ENCODE peak calls at places on chromosomes 2 and 18, in four cellular contexts. One of them, this sample, is unnamed.
A peak's percentile ranks its signal among the peaks of the same experiment; 100 is the strongest.

GRCh38 chr2:241636983-241637232 is at the start of gene THAP4:
- DNase-seq in epithelial cell of esophagus: peak; percentile 73
- DNase-seq in choroid plexus epithelial cell: no peak
- DNase-seq in right lobe of liver: peak; percentile 76
- DNase-seq in this sample: no peak

GRCh38 chr2:191878576-191879298 is 31.8 kb upstream of the CAVIN2 start:
- DNase-seq in right lobe of liver: no peak
- DNase-seq in epithelial cell of esophagus: peak; percentile 72
- DNase-seq in choroid plexus epithelial cell: peak; percentile 90
- DNase-seq in this sample: no peak

GRCh38 chr2:97935719-97936161 is 60.0 kb downstream of the TMEM131 start:
- DNase-seq in right lobe of liver: no peak
- DNase-seq in choroid plexus epithelial cell: peak; percentile 83
- DNase-seq in epithelial cell of esophagus: no peak
- DNase-seq in this sample: peak; percentile 36

GRCh38 chr2:228493852-228494251 is 312.4 kb upstream of the SPHKAP start:
- DNase-seq in right lobe of liver: no peak
- DNase-seq in choroid plexus epithelial cell: no peak
- DNase-seq in epithelial cell of esophagus: no peak
- DNase-seq in this sample: no peak

GRCh38 chr2:133927894-133928293 is 326.0 kb upstream of the MGAT5 start:
- DNase-seq in right lobe of liver: no peak
- DNase-seq in choroid plexus epithelial cell: no peak
- DNase-seq in epithelial cell of esophagus: no peak
- DNase-seq in this sample: no peak

GRCh38 chr2:147135401-147135800 is 709.4 kb upstream of the ACVR2A start:
- DNase-seq in choroid plexus epithelial cell: no peak
- DNase-seq in epithelial cell of esophagus: no peak
- DNase-seq in right lobe of liver: no peak
- DNase-seq in this sample: no peak

GRCh38 chr18:37476182-37476581 is 89.4 kb downstream of the CELF4 start:
- DNase-seq in right lobe of liver: no peak
- DNase-seq in choroid plexus epithelial cell: peak; percentile 2
- DNase-seq in epithelial cell of esophagus: peak; percentile 2
- DNase-seq in this sample: peak; percentile 56

GRCh38 chr2:26735096-26735495 is 29.0 kb upstream of the SLC35F6 start:
- DNase-seq in epithelial cell of esophagus: peak; percentile 48
- DNase-seq in choroid plexus epithelial cell: peak; percentile 93
- DNase-seq in right lobe of liver: no peak
- DNase-seq in this sample: no peak

GRCh38 chr18:13269599-13270011 is 51.0 kb downstream of the LDLRAD4 start:
- DNase-seq in right lobe of liver: no peak
- DNase-seq in choroid plexus epithelial cell: no peak
- DNase-seq in epithelial cell of esophagus: no peak
- DNase-seq in this sample: no peak

GRCh38 chr2:188869560-188869959 is 104.6 kb upstream of the COL3A1 start:
- DNase-seq in choroid plexus epithelial cell: peak; percentile 46
- DNase-seq in right lobe of liver: no peak
- DNase-seq in epithelial cell of esophagus: peak; percentile 12
- DNase-seq in this sample: no peak

GRCh38 chr2:148909114-148909513 is 34.1 kb downstream of the KIF5C start:
- DNase-seq in right lobe of liver: no peak
- DNase-seq in choroid plexus epithelial cell: peak; percentile 10
- DNase-seq in epithelial cell of esophagus: no peak
- DNase-seq in this sample: no peak

GRCh38 chr18:60585670-60586069 is 213.1 kb upstream of the MC4R start:
- DNase-seq in epithelial cell of esophagus: no peak
- DNase-seq in choroid plexus epithelial cell: no peak
- DNase-seq in right lobe of liver: no peak
- DNase-seq in this sample: no peak

GRCh38 chr18:8480506-8481328 is 128.5 kb upstream of the RAB12 start:
- DNase-seq in choroid plexus epithelial cell: peak; percentile 87
- DNase-seq in right lobe of liver: peak; percentile 47
- DNase-seq in epithelial cell of esophagus: peak; percentile 67
- DNase-seq in this sample: peak; percentile 7

GRCh38 chr2:136281281-136282117 is 163.6 kb upstream of the CXCR4 start:
- DNase-seq in epithelial cell of esophagus: no peak
- DNase-seq in choroid plexus epithelial cell: no peak
- DNase-seq in right lobe of liver: no peak
- DNase-seq in this sample: no peak

GRCh38 chr2:97656129-97656755 is 7.6 kb downstream of the ACTR1B start:
- DNase-seq in choroid plexus epithelial cell: no peak
- DNase-seq in epithelial cell of esophagus: no peak
- DNase-seq in right lobe of liver: no peak
- DNase-seq in this sample: no peak

GRCh38 chr2:187319441-187320108 is 128.5 kb downstream of the CALCRL start:
- DNase-seq in right lobe of liver: no peak
- DNase-seq in epithelial cell of esophagus: peak; percentile 76
- DNase-seq in choroid plexus epithelial cell: peak; percentile 73
- DNase-seq in this sample: no peak

GRCh38 chr2:59691518-59692190 is 861.8 kb downstream of the BCL11A start:
- DNase-seq in epithelial cell of esophagus: no peak
- DNase-seq in right lobe of liver: no peak
- DNase-seq in choroid plexus epithelial cell: no peak
- DNase-seq in this sample: no peak

GRCh38 chr2:19885791-19886190 is 16.0 kb downstream of the TTC32 start:
- DNase-seq in choroid plexus epithelial cell: no peak
- DNase-seq in epithelial cell of esophagus: no peak
- DNase-seq in right lobe of liver: no peak
- DNase-seq in this sample: no peak

GRCh38 chr18:66138642-66139041 is 387.8 kb downstream of the CDH7 start:
- DNase-seq in choroid plexus epithelial cell: no peak
- DNase-seq in epithelial cell of esophagus: no peak
- DNase-seq in right lobe of liver: no peak
- DNase-seq in this sample: no peak

GRCh38 chr2:17163628-17164027 is 354.6 kb downstream of the RAD51AP2 start:
- DNase-seq in epithelial cell of esophagus: no peak
- DNase-seq in choroid plexus epithelial cell: no peak
- DNase-seq in right lobe of liver: no peak
- DNase-seq in this sample: no peak

GRCh38 chr2:121825003-121825950 is 69.8 kb downstream of the TSN start:
- DNase-seq in epithelial cell of esophagus: no peak
- DNase-seq in choroid plexus epithelial cell: no peak
- DNase-seq in right lobe of liver: no peak
- DNase-seq in this sample: no peak

GRCh38 chr2:49940616-49941015 is 786.3 kb upstream of the FSHR start:
- DNase-seq in choroid plexus epithelial cell: no peak
- DNase-seq in epithelial cell of esophagus: no peak
- DNase-seq in right lobe of liver: no peak
- DNase-seq in this sample: no peak

GRCh38 chr2:2716771-2717170 is 385.7 kb upstream of the MYT1L start:
- DNase-seq in right lobe of liver: no peak
- DNase-seq in choroid plexus epithelial cell: no peak
- DNase-seq in epithelial cell of esophagus: no peak
- DNase-seq in this sample: no peak

GRCh38 chr2:240987588-240987987 is 10.8 kb upstream of the SNED1 start:
- DNase-seq in choroid plexus epithelial cell: no peak
- DNase-seq in right lobe of liver: peak; percentile 97
- DNase-seq in epithelial cell of esophagus: no peak
- DNase-seq in this sample: no peak

GRCh38 chr18:28062446-28062845 is 114.5 kb downstream of the CDH2 start:
- DNase-seq in right lobe of liver: no peak
- DNase-seq in choroid plexus epithelial cell: peak; percentile 41
- DNase-seq in epithelial cell of esophagus: no peak
- DNase-seq in this sample: no peak

GRCh38 chr18:79571221-79572092 is 108.1 kb upstream of the CTDP1 start:
- DNase-seq in right lobe of liver: peak; percentile 29
- DNase-seq in epithelial cell of esophagus: no peak
- DNase-seq in choroid plexus epithelial cell: no peak
- DNase-seq in this sample: no peak

GRCh38 chr2:71277536-71278103 is 50.7 kb upstream of the PAIP2B start:
- DNase-seq in epithelial cell of esophagus: peak; percentile 9
- DNase-seq in choroid plexus epithelial cell: peak; percentile 21
- DNase-seq in right lobe of liver: peak; percentile 60
- DNase-seq in this sample: no peak

DNA sequence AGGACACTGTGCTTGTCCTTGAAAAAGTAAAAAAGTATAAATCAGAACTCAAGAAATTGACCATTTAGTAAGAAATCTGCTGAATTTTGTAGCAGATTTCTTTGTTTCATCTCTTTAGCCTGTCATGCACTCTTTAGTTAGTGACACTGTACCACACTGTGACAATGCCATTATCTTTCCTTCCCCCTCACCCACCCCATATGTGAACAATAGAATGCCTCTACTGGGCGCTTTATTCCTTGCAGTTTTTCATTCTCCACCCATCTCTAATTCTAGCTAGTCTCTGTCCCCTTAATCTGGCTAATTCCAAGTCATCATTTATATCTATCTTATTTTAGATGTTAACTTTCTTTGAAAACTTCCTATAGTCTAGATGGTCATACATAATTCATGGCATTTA is 241.0 kb downstream of the LRP1B start:
- DNase-seq in right lobe of liver: no peak
- DNase-seq in epithelial cell of esophagus: no peak
- DNase-seq in choroid plexus epithelial cell: no peak
- DNase-seq in this sample: no peak
- TF ChIP-seq CTCF in right lobe of liver: no peak
- TF ChIP-seq CTCF in epithelial cell of esophagus: no peak
- TF ChIP-seq CTCF in choroid plexus epithelial cell: no peak
- TF ChIP-seq CTCF in this sample: no peak

GRCh38 chr18:77210249-77210648 is 39.4 kb upstream of the GALR1 start:
- DNase-seq in epithelial cell of esophagus: no peak
- DNase-seq in right lobe of liver: no peak
- DNase-seq in choroid plexus epithelial cell: no peak
- DNase-seq in this sample: peak; percentile 71
- TF ChIP-seq CTCF in epithelial cell of esophagus: no peak
- TF ChIP-seq CTCF in right lobe of liver: no peak
- TF ChIP-seq CTCF in choroid plexus epithelial cell: no peak
- TF ChIP-seq CTCF in this sample: no peak

GRCh38 chr2:42195559-42195958 is 26.4 kb downstream of the EML4 start:
- DNase-seq in epithelial cell of esophagus: peak; percentile 65
- DNase-seq in choroid plexus epithelial cell: peak; percentile 72
- DNase-seq in right lobe of liver: no peak
- DNase-seq in this sample: no peak

GRCh38 chr2:42197792-42198191 is 28.6 kb downstream of the EML4 start:
- DNase-seq in right lobe of liver: no peak
- DNase-seq in epithelial cell of esophagus: no peak
- DNase-seq in choroid plexus epithelial cell: no peak
- DNase-seq in this sample: no peak

GRCh38 chr2:42196070-42196402 is 26.9 kb downstream of the EML4 start:
- DNase-seq in right lobe of liver: no peak
- DNase-seq in choroid plexus epithelial cell: no peak
- DNase-seq in epithelial cell of esophagus: no peak
- DNase-seq in this sample: no peak

GRCh38 chr2:42198466-42198865 is 29.3 kb downstream of the EML4 start:
- DNase-seq in epithelial cell of esophagus: no peak
- DNase-seq in choroid plexus epithelial cell: no peak
- DNase-seq in right lobe of liver: no peak
- DNase-seq in this sample: no peak

DNA sequence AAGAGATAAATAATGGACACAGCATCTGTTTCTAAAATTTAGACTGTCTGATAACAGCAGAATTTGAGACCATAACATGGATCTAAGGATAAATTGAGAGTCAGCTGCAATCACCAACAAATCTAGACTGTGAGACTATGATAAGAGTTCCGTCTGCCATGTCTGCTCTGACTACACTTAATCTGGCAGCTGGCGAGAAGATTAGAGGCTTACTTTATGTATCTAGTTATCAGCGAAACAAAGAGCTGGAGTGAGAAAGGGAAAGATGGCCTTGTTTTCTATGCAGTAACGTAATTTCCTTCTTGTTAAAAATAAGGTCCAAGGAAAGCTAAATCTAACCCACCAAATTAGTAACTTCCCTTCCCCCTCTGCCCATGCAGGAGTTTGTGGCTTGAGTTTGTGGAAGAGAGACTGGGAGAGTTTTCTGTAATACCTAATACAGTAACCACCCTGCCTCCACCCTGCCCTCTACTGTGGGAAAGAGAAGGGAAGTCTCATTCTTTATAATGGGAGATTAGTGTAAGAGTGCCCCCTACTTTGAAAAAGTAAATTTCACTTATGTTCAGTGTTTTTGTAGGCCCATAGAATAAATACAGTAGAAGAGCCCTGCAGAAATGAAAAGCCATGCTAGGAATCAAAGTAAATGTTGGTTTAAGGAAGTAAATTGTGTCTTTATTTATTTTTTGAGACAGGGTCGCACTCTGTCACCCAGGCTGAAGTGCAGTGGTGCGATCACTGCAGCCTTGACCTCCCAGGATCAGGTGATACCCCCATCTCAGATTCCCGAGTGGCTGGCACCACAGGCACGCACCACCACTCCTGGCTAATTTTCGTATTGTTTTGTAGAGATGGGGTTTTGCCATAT is 27.5 kb downstream of the EML4 start:
- DNase-seq in choroid plexus epithelial cell: peak; percentile 82
- DNase-seq in right lobe of liver: peak; percentile 72
- DNase-seq in epithelial cell of esophagus: peak; percentile 35
- DNase-seq in this sample: peak; percentile 51
- TF ChIP-seq CTCF in choroid plexus epithelial cell: peak; percentile 75
- TF ChIP-seq CTCF in right lobe of liver: peak; percentile 73
- TF ChIP-seq CTCF in epithelial cell of esophagus: peak; percentile 2
- TF ChIP-seq CTCF in this sample: peak; percentile 80

GRCh38 chr2:714005-714741 is 37.0 kb upstream of the TMEM18 start:
- DNase-seq in choroid plexus epithelial cell: peak; percentile 75
- DNase-seq in right lobe of liver: no peak
- DNase-seq in epithelial cell of esophagus: peak; percentile 20
- DNase-seq in this sample: peak; percentile 71
- TF ChIP-seq CTCF in choroid plexus epithelial cell: peak; percentile 92
- TF ChIP-seq CTCF in right lobe of liver: peak; percentile 63
- TF ChIP-seq CTCF in epithelial cell of esophagus: peak; percentile 54
- TF ChIP-seq CTCF in this sample: peak; percentile 88

GRCh38 chr2:23565814-23566213 is 180.8 kb downstream of the KLHL29 start:
- DNase-seq in right lobe of liver: no peak
- DNase-seq in choroid plexus epithelial cell: no peak
- DNase-seq in epithelial cell of esophagus: no peak
- DNase-seq in this sample: no peak

GRCh38 chr2:23565374-23565773 is 180.4 kb downstream of the KLHL29 start:
- DNase-seq in right lobe of liver: no peak
- DNase-seq in epithelial cell of esophagus: no peak
- DNase-seq in choroid plexus epithelial cell: no peak
- DNase-seq in this sample: no peak

GRCh38 chr2:23563151-23563550 is 178.2 kb downstream of the KLHL29 start:
- DNase-seq in epithelial cell of esophagus: no peak
- DNase-seq in choroid plexus epithelial cell: no peak
- DNase-seq in right lobe of liver: no peak
- DNase-seq in this sample: no peak

GRCh38 chr2:23563673-23564617 is 179.0 kb downstream of the KLHL29 start:
- DNase-seq in choroid plexus epithelial cell: peak; percentile 57
- DNase-seq in right lobe of liver: no peak
- DNase-seq in epithelial cell of esophagus: peak; percentile 65
- DNase-seq in this sample: no peak

DNA sequence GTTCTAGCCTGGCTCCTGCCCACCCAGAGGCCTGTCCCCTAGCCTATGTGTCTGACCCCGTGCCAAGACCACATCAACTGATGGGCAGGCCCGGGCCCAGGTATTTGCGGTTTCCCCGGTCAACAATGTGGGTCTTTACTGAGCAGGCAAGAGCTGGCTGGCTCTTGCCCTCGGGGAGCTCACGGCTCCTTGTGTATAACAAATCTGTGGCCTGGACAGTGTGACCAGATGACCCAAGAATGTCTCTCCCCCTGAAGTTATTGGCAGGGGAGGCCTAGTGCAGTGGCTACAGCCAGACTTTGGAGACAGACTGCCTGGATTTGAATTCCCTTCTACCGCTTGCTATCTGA is 179.6 kb downstream of the KLHL29 start:
- DNase-seq in right lobe of liver: no peak
- DNase-seq in epithelial cell of esophagus: peak; percentile 47
- DNase-seq in choroid plexus epithelial cell: no peak
- DNase-seq in this sample: no peak
- TF ChIP-seq CTCF in right lobe of liver: no peak
- TF ChIP-seq CTCF in epithelial cell of esophagus: no peak
- TF ChIP-seq CTCF in choroid plexus epithelial cell: no peak
- TF ChIP-seq CTCF in this sample: no peak